ENCODE peak calls at places on chromosomes 3 and 15, in five cellular contexts. Y is upper lobe of left lung, Z is breast epithelium, C is sigmoid colon, S is psoas muscle. O is an unnamed sample. For H3K27me3, the result is how much of the 10 kb centered on the place peaks cover.

GRCh38 chr3:141360888-141361598 is 7.3 kb upstream of the ZBTB38 start:
- DNase-seq in C (no peak), S (no peak), Y (no peak), Z (no peak), O (peak)

GRCh38 chr3:126419151-126419703 is 24.5 kb downstream of the CFAP100 start:
- DNase-seq in S (no peak), C (peak), Z (peak), Y (no peak), O (no peak)

GRCh38 chr3:105253225-105253624 is 113.5 kb upstream of the ALCAM start:
- DNase-seq in S (no peak), C (no peak), Z (no peak), Y (peak), O (no peak)

GRCh38 chr3:148873270-148873927 is 8.3 kb downstream of the CPA3 start:
- DNase-seq in Z (no peak), C (no peak), Y (no peak), S (no peak), O (no peak)

GRCh38 chr3:57837686-57838085 is 81.6 kb downstream of the SLMAP start:
- DNase-seq in S (no peak), Z (no peak), C (no peak), Y (no peak), O (no peak)

GRCh38 chr3:126468028-126468891 is 7.4 kb downstream of the ZXDC start:
- DNase-seq in Y (peak), Z (no peak), C (peak), S (no peak), O (no peak)

GRCh38 chr3:144771401-144771870 is 799.8 kb downstream of the DIPK2A start:
- DNase-seq in Y (no peak), C (no peak), S (no peak), Z (no peak), O (no peak)

GRCh38 chr3:4826237-4827100 is 152.8 kb upstream of the BHLHE40 start:
- DNase-seq in Z (no peak), C (peak), Y (peak), S (peak), O (peak)

GRCh38 chr3:82643948-82644347 is 882.5 kb upstream of the GBE1 start:
- DNase-seq in Y (no peak), S (no peak), C (no peak), Z (no peak), O (no peak)

GRCh38 chr3:188362405-188362831 is 208.5 kb downstream of the LPP start:
- DNase-seq in S (no peak), C (no peak), Z (no peak), Y (no peak), O (no peak)

GRCh38 chr3:111315911-111316310 is 226.1 kb upstream of the CD96 start:
- DNase-seq in S (no peak), C (no peak), Y (no peak), Z (no peak), O (no peak)

GRCh38 chr15:83248151-83248851 is 36.2 kb downstream of the BNC1 start:
- DNase-seq in S (no peak), C (no peak), Y (no peak), Z (no peak), O (no peak)

GRCh38 chr3:61561374-61562041 is at the start of gene PTPRG:
- DNase-seq in S (peak), Z (peak), C (peak), Y (peak), O (peak)

GRCh38 chr3:150376001-150376848 is 31.9 kb upstream of the TSC22D2 start:
- DNase-seq in S (no peak), C (no peak), Z (no peak), Y (no peak), O (no peak)

GRCh38 chr3:129558772-129559564 is 16.0 kb downstream of the H1-8 start:
- DNase-seq in Z (no peak), C (no peak), Y (no peak), S (peak), O (no peak)

GRCh38 chr3:152452318-152452717 is 183.6 kb downstream of the MBNL1 start:
- DNase-seq in S (no peak), C (no peak), Z (no peak), Y (peak), O (no peak)

GRCh38 chr3:130865537-130865936 is 28.3 kb upstream of the ATP2C1 start:
- DNase-seq in C (no peak), S (no peak), Z (no peak), Y (no peak), O (no peak)

GRCh38 chr15:60720493-60721231 is 241.7 kb upstream of the ICE2 start:
- DNase-seq in Y (no peak), Z (no peak), C (no peak), S (no peak), O (no peak)

GRCh38 chr3:24830230-24831152 is 335.8 kb upstream of the THRB start:
- DNase-seq in Y (no peak), C (peak), Z (no peak), S (peak), O (no peak)

GRCh38 chr3:170421758-170422157 is 3.1 kb downstream of the CLDN11 start:
- DNase-seq in C (no peak), S (no peak), Z (no peak), Y (no peak), O (no peak)
- H3K4me3 ChIP-seq in C (peak), S (no peak), Z (peak), Y (peak), O (no peak)

DNA sequence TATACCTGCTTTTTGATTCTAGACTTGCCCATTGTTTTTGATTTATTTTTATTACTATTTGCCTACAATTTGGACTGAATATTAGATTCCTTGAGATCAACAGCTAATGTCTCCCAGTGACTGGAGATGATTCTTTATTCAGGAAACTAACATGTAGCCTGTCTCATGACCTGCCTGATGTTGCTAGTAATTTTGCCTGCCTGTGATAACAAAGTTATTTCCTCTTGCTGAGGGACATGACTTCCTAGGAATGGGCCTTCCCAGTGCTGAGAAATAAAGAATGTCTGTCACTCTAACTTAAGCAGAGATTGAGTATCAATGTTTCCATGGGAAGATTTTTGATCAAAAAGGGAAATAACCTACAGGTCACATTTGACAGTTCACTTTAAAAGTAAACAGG is 13.4 kb upstream of the NPHP3 start:
- DNase-seq in S (no peak), C (no peak), Z (no peak), Y (no peak), O (no peak)
- H3K27me3 ChIP-seq in S (under half), C (under half), Z (under half), Y (under half), O (under half)

GRCh38 chr15:100114526-100114925 is 227.2 kb downstream of the ADAMTS17 start:
- DNase-seq in Y (no peak), C (no peak), S (no peak), Z (no peak), O (no peak)
- H3K4me3 ChIP-seq in Y (peak), C (peak), S (peak), Z (peak), O (peak)

DNA sequence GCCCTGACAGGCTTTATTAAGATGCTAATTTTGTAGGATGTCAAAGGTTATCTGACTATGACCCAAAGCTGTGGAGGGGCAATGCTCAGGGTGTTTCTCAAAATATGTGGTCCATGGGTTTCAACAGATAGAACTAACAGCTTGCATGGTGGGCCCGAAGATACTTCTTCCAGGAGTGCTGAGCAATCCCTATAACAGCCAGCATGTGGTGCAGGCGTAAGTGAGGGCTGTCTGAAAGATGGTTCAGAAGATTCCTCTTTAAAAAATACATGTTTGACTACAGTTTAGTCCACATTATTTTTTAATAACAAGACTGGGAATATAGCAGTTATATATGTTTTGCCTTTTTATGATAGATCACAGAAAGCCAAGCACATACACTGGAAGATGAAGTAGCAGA is 7.6 kb downstream of the SCG3 start:
- DNase-seq in Y (no peak), C (no peak), Z (no peak), S (no peak), O (no peak)
- H3K27me3 ChIP-seq in Y (under half), C (under half), Z (under half), S (under half), O (under half)

DNA sequence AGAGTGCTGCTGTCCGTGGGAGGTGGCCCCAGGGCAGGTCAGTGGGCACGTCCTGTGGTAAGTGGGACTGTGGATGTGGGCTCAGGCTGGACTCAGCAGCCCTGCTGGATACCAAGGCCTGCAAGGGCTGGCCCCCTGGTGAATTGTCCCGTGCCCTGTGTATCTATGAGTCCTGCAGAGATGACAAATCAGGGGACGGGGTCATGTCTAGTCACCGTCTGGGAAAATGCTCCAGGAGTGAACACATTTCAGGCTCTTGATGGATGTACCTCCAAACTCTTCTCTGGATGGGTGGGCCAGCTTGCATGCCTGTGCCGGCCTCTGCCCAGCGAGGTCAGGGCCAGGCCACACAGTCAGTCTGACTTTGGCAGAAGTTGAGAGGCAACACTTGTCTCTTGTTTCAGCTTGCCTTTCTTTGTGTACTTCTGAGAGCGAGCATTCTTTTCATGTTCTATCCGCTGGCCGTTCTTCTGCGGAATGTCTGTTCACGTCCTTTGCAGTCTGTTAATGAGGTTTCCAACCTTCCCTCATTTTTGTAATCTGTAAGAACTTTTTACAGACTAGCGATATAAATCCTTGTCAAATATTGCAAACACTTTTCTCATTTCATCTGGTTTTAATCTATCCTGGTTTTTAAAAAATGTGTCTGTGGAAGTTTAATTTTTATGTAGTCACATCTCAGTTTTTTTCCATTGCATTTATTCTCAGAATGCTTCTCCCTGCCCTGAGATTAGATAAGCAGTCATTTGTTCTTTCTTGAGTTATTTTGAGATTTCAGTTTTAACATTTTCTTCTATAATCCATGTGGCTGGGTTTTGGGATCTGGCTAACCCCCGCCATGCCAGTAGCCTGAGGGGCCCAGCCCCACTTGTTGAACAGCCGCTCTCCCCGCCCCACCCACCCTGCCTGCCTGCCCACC is 11.3 kb upstream of the STAB1 start:
- DNase-seq in Z (no peak), C (no peak), S (peak), Y (no peak), O (no peak)
- H3K4me3 ChIP-seq in Z (no peak), C (no peak), S (no peak), Y (no peak), O (no peak)

GRCh38 chr15:40941528-40942336 is 11.5 kb upstream of the CHAC1 start:
- DNase-seq in S (peak), Z (peak), Y (peak), C (peak), O (peak)
- H3K27me3 ChIP-seq in S (under half), Z (under half), Y (under half), C (under half), O (under half)

DNA sequence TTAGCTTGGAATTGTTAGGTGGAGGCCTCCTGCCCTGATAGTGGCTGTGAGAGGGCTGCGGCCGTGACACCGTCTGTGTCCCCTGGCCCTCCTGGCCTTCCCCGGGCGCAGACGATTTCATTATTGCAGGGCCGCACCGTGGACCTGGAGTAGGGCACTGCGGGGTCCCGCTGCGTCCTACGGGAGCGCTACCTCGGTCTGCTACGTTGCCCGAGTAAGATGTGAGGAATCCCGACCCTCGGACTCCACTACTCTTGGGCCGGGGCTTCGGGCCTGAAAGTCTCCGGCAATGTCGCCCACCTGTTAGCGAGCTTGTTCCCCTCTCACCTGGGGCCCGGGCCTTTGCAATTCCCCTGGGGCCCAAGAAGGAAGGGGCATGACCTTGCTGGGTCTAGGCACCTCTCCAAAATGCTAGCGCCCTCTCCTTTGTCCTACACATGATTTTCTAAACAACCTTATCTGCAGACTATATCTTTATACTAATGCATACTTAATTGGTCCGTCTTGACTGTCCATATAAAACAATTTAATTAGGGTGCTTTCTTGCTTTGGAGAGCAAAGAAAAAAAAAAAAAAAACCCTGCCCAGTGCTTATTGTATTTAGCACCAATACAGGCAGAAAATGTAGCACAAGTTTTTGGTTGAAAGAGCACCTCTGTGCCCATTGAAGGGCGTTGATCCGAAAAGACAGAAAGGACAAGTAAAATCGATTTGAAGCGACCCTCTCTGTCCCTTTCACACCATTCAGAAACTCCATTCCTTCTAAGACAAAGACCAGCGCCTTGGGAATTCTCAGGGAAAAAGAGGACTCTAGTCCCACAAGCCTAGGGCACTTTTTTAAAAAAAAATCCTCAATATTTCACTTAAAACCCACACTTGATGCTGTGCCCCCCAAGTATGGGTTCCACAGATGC is 7.0 kb upstream of the NR2F2 start:
- DNase-seq in Z (no peak), C (no peak), Y (no peak), S (no peak), O (peak)
- H3K4me3 ChIP-seq in Z (peak), C (peak), Y (peak), S (peak), O (peak)

GRCh38 chr15:91855241-91855640 is 1.7 kb downstream of the SLCO3A1 start:
- DNase-seq in S (no peak), C (no peak), Z (no peak), Y (no peak), O (no peak)

GRCh38 chr15:91855684-91856553 is 2.4 kb downstream of the SLCO3A1 start:
- DNase-seq in Z (no peak), S (no peak), Y (peak), C (no peak), O (no peak)

GRCh38 chr15:91853968-91854943 is 748 bp downstream of the SLCO3A1 start:
- DNase-seq in S (peak), Z (no peak), C (peak), Y (peak), O (peak)

GRCh38 chr15:91853501-91853967 is at the start of gene SLCO3A1:
- DNase-seq in C (peak), S (peak), Y (peak), Z (no peak), O (no peak)

DNA sequence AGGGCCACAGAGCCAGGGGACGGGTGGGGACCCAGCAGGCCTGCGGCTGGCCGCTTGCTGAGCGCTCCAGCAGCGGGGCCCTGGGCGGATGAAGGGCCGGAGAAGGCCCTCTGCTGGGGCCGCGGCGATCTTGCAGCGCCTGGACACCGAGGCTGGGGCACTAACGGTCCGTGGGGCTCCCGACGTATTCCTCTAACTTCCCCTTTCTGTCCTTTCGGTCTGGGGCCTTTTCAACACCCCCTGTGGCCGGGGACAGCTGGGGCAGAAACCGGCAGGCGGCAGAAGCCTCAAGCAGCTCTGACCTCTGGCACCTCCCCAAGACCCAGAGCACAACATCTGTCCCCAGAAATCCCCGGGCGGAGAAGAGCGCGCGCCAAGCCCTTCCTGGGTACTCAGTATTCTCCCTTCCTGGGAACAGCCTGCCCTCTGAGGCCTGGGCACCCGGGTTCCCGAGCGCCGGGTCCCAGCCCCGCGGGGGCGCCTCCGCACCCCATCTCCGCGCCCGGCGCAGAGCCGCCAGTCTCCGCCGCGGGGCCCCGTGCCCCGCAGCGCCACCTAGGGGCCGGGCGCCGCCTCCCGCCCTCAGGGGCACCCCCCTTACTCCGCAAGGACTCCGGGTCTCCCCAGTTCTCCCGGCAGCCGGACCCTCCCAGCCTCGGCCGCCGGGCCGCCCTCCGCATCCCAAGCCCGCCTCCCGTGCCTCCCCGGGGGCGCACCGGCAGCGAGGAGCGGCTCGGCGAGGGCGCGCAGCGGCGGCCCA is 587 bp upstream of the SLCO3A1 start:
- DNase-seq in Y (peak), Z (peak), S (peak), C (peak), O (peak)
- H3K27me3 ChIP-seq in Y (under half), Z (under half), S (under half), C (under half), O (under half)

GRCh38 chr3:186929676-186930075 is 650 bp upstream of the ST6GAL1 start:
- DNase-seq in Y (no peak), S (no peak), Z (no peak), C (no peak), O (no peak)
- H3K4me3 ChIP-seq in Y (peak), S (peak), Z (peak), C (peak), O (peak)

GRCh38 chr3:185157347-185157746 is 4.5 kb upstream of the C3orf70 start:
- DNase-seq in Y (no peak), C (no peak), S (no peak), Z (no peak), O (no peak)

GRCh38 chr3:185164428-185165217 is 11.8 kb upstream of the C3orf70 start:
- DNase-seq in C (no peak), S (no peak), Y (no peak), Z (no peak), O (no peak)

GRCh38 chr3:185162634-185163033 is 9.8 kb upstream of the C3orf70 start:
- DNase-seq in S (no peak), Z (no peak), C (no peak), Y (no peak), O (no peak)

DNA sequence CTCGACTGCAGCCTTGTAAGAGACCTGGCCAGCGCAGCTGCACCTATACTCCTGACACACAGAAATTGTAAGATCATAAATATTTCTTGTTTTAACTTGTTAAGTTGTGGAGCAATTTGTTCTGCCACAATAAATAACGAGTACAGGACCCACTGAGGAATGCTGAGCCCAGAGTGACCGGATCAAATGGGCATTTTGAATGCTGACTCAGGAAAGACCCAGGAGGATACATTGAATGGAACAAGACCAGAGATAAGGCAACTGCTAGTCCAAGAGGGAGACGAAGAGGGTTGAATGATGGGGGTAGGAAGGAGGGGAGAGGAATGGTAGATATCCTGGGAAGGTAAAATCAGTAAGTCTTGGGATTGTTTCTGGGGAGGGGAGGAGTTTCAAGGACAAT is 8.9 kb upstream of the C3orf70 start:
- DNase-seq in Z (no peak), S (no peak), Y (no peak), C (no peak), O (no peak)
- H3K27me3 ChIP-seq in Z (under half), S (under half), Y (under half), C (under half), O (under half)

O was measured in ascending aorta.